ENCODE peak calls at places on chromosome 6, in eight cellular contexts. X is NB4, E is bronchial epithelial cell, K is GM23248, F is fibroblast of pulmonary artery, N is breast epithelium, W is upper lobe of left lung, O is skeletal muscle cell. V is an unnamed sample.

GRCh38 chr6:89239338-89239737 is 22.2 kb upstream of the GABRR1 start:
- DNase-seq in W (no peak), K (peak; percentile 11), O (no peak), X (peak; percentile 51), E (no peak), N (no peak), F (no peak), V (peak; percentile 23)

GRCh38 chr6:168000198-168001036 is 2.9 kb downstream of the KIF25 start:
- DNase-seq in K (no peak), F (no peak), W (no peak), N (no peak), X (no peak), E (no peak), O (no peak), V (no peak)

GRCh38 chr6:105569706-105570105 is 166.8 kb upstream of the PREP start:
- DNase-seq in K (no peak), E (no peak), W (no peak), O (no peak), F (no peak), X (no peak), N (no peak), V (no peak)

GRCh38 chr6:33664506-33665057 is 43.5 kb downstream of the ITPR3 start:
- DNase-seq in K (no peak), N (no peak), X (no peak), W (no peak), E (no peak), O (no peak), F (no peak), V (no peak)

GRCh38 chr6:23417133-23417532 is 708.9 kb upstream of the NRSN1 start:
- DNase-seq in F (no peak), O (no peak), N (no peak), X (no peak), W (no peak), E (no peak), K (no peak), V (no peak)

GRCh38 chr6:135209803-135210202 is 28.7 kb downstream of the MYB start:
- DNase-seq in X (peak; percentile 85), F (no peak), N (no peak), O (no peak), K (no peak), E (no peak), W (no peak), V (no peak)

GRCh38 chr6:101876431-101876830 is 482.9 kb downstream of the GRIK2 start:
- DNase-seq in N (no peak), F (peak; percentile 6), O (no peak), X (no peak), W (no peak), K (no peak), E (no peak), V (peak; percentile 5)

GRCh38 chr6:165511807-165512206 is 151.2 kb downstream of the PDE10A start:
- DNase-seq in N (no peak), K (no peak), F (no peak), E (no peak), W (no peak), X (no peak), O (no peak), V (no peak)

GRCh38 chr6:118893095-118893881 is 664 bp upstream of the ASF1A start:
- DNase-seq in O (no peak), N (peak; percentile 34), X (peak; percentile 76), E (peak; percentile 63), K (peak; percentile 87), F (peak; percentile 83), W (peak; percentile 23), V (peak; percentile 78)

GRCh38 chr6:82072113-82072512 is 175.4 kb downstream of the IBTK start:
- DNase-seq in W (no peak), K (peak; percentile 25), X (peak; percentile 12), N (no peak), O (no peak), F (no peak), E (peak; percentile 28), V (peak; percentile 43)

GRCh38 chr6:112338310-112338709 is 8.8 kb upstream of the RFPL4B start:
- DNase-seq in K (peak; percentile 57), W (no peak), N (no peak), O (no peak), E (no peak), X (no peak), F (no peak), V (no peak)

GRCh38 chr6:158219229-158219628 is 51.1 kb downstream of the GTF2H5 start:
- DNase-seq in X (peak; percentile 66), N (no peak), E (peak; percentile 99), W (peak; percentile 82), F (peak; percentile 94), K (peak; percentile 96), O (peak; percentile 88), V (peak; percentile 99)

GRCh38 chr6:53011993-53012392 is 16.9 kb upstream of the GSTA4 start:
- DNase-seq in F (no peak), X (no peak), W (no peak), O (no peak), E (peak; percentile 43), K (peak; percentile 29), N (no peak), V (peak; percentile 45)

GRCh38 chr6:138428943-138429616 is 25.1 kb downstream of the HEBP2 start:
- DNase-seq in O (peak; percentile 39), W (no peak), F (peak; percentile 84), X (peak; percentile 70), N (no peak), E (peak; percentile 56), K (peak; percentile 81), V (peak; percentile 81)

GRCh38 chr6:79602859-79603258 is 28.3 kb upstream of the SH3BGRL2 start:
- DNase-seq in N (no peak), E (no peak), O (no peak), F (no peak), K (no peak), X (no peak), W (no peak), V (no peak)

GRCh38 chr6:20877008-20877937 is 343.0 kb downstream of the CDKAL1 start:
- DNase-seq in E (peak; percentile 97), N (peak; percentile 72), W (peak; percentile 79), K (peak; percentile 94), F (peak; percentile 85), X (peak; percentile 22), O (peak; percentile 85), V (peak; percentile 96)

GRCh38 chr6:105014448-105014847 is 57.5 kb downstream of the LIN28B start:
- DNase-seq in E (no peak), F (no peak), X (no peak), K (no peak), N (no peak), W (no peak), O (no peak), V (no peak)

GRCh38 chr6:132812255-132812732 is 2.1 kb upstream of the RPS12 start:
- DNase-seq in X (peak; percentile 33), N (no peak), K (peak; percentile 73), O (no peak), E (peak; percentile 61), W (no peak), F (peak; percentile 52), V (peak; percentile 68)

GRCh38 chr6:132814716-132815570 is 574 bp downstream of the RPS12 start:
- DNase-seq in N (no peak), X (peak; percentile 36), E (no peak), W (no peak), F (peak; percentile 13), K (peak; percentile 43), O (no peak), V (no peak)

GRCh38 chr6:132811276-132811675 is 3.1 kb upstream of the RPS12 start:
- DNase-seq in K (no peak), W (no peak), O (no peak), X (no peak), N (no peak), E (no peak), F (peak; percentile 38), V (peak; percentile 92)

GRCh38 chr6:132813173-132813856 is 1.1 kb upstream of the RPS12 start:
- DNase-seq in K (peak; percentile 82), F (peak; percentile 42), O (no peak), E (peak; percentile 53), W (peak; percentile 56), X (peak; percentile 83), N (no peak), V (peak; percentile 66)

DNA sequence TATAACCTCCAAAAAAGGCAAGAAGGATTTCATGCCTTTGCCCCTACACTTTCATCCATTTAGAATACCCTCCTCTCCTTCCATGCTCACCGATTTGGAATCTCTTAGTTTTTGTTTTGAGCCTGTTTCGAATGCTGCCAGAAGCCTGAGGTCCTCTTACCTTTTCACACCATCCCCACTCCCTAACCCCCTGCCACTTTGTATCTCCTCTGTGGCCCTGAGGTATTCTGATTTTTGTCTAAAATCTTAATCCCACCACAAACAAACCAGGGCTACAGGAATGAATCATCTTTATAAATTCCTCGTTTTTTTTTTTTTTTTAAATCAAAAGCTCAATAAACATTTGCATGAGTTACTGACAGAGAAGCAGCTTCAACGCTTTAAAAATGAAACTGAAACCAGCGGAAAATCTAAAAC is 1.6 kb upstream of the RPS12 start:
- DNase-seq in F (no peak), X (peak; percentile 42), N (no peak), E (no peak), K (no peak), O (no peak), W (no peak), V (no peak)
- H3K4me3 ChIP-seq in F (peak overlapping the region; percentile 96), X (peak overlapping the region; percentile 100), N (peak overlapping the region; percentile 73), E (peak overlapping the region; percentile 94), K (peak overlapping the region; percentile 80), O (peak overlapping the region; percentile 86), W (peak overlapping the region; percentile 83), V (peak overlapping the region; percentile 71)

GRCh38 chr6:24444588-24444987 is 41.9 kb downstream of the MRS2 start:
- DNase-seq in X (no peak), F (no peak), O (no peak), W (no peak), K (no peak), E (no peak), N (no peak), V (no peak)
- H3K4me3 ChIP-seq in X (no peak overlapping the region), F (no peak overlapping the region), O (no peak overlapping the region), W (no peak overlapping the region), K (no peak overlapping the region), E (no peak overlapping the region), N (no peak overlapping the region), V (no peak overlapping the region)

GRCh38 chr6:150596439-150596838 is 3.2 kb upstream of the PLEKHG1 start:
- DNase-seq in X (no peak), N (no peak), W (no peak), O (no peak), E (no peak), F (no peak), K (no peak), V (no peak)

GRCh38 chr6:150599199-150600002 is at the start of gene PLEKHG1:
- DNase-seq in K (peak; percentile 71), X (peak; percentile 70), W (peak; percentile 77), N (peak; percentile 59), O (no peak), F (peak; percentile 43), E (peak; percentile 52), V (peak; percentile 36)

GRCh38 chr6:150598858-150599198 is 857 bp upstream of the PLEKHG1 start:
- DNase-seq in O (no peak), N (no peak), W (no peak), X (no peak), K (no peak), F (no peak), E (no peak), V (no peak)

GRCh38 chr6:150600003-150600301 is 267 bp downstream of the PLEKHG1 start:
- DNase-seq in W (no peak), X (no peak), O (no peak), E (no peak), N (no peak), F (no peak), K (no peak), V (no peak)

GRCh38 chr6:150598401-150598800 is 1.3 kb upstream of the PLEKHG1 start:
- DNase-seq in N (no peak), E (no peak), K (no peak), O (no peak), F (no peak), W (no peak), X (no peak), V (no peak)
- H3K4me3 ChIP-seq in N (no peak overlapping the region), E (no peak overlapping the region), K (no peak overlapping the region), O (no peak overlapping the region), F (no peak overlapping the region), W (no peak overlapping the region), X (no peak overlapping the region), V (no peak overlapping the region)

GRCh38 chr6:49264496-49264895 is 198.6 kb downstream of the MMUT start:
- DNase-seq in N (no peak), O (no peak), F (no peak), K (no peak), X (no peak), E (no peak), W (no peak), V (no peak)
- H3K4me3 ChIP-seq in N (no peak overlapping the region), O (no peak overlapping the region), F (no peak overlapping the region), K (no peak overlapping the region), X (no peak overlapping the region), E (no peak overlapping the region), W (no peak overlapping the region), V (no peak overlapping the region)

V was measured in choroid plexus epithelial cell.